ENCODE peak calls at places on chromosomes 2 and 18, in six cellular contexts. O is trophoblast cell, Z is H9, X is IMR-90, Y is mesendoderm, E is neuronal stem cell. K is an unnamed sample.

GRCh38 chr2:146879882-146880281 is 964.9 kb upstream of the ACVR2A start:
- DNase-seq in Y (peak), Z (no peak), O (no peak), X (no peak), E (no peak), K (no peak)

GRCh38 chr2:134282638-134283400 is 28.9 kb downstream of the MGAT5 start:
- DNase-seq in Z (no peak), E (no peak), O (peak), Y (no peak), X (no peak), K (peak)

GRCh38 chr2:85753035-85753524 is 711 bp upstream of the ATOH8 start:
- DNase-seq in Y (no peak), Z (no peak), E (no peak), X (no peak), O (peak), K (no peak)

GRCh38 chr2:55779459-55780421 is 86.1 kb upstream of the PNPT1 start:
- DNase-seq in E (no peak), Y (peak), O (peak), Z (no peak), X (peak), K (peak)

GRCh38 chr2:151711025-151711424 is 23.3 kb downstream of the NEB start:
- DNase-seq in O (no peak), E (no peak), Y (no peak), Z (no peak), X (no peak), K (no peak)

GRCh38 chr2:112483821-112484220 is 1.9 kb downstream of the TTL start:
- DNase-seq in O (no peak), Y (no peak), E (no peak), Z (no peak), X (no peak), K (no peak)

GRCh38 chr2:54598347-54599325 is 124.8 kb upstream of the EML6 start:
- DNase-seq in Y (no peak), Z (no peak), O (no peak), E (no peak), X (peak), K (no peak)

GRCh38 chr18:46207985-46208384 is 103.8 kb downstream of the HAUS1 start:
- DNase-seq in Y (no peak), E (no peak), Z (no peak), X (no peak), O (no peak), K (no peak)

GRCh38 chr18:22523481-22523880 is 105.8 kb upstream of the CTAGE1 start:
- DNase-seq in Y (no peak), Z (no peak), O (no peak), E (no peak), X (no peak), K (no peak)

GRCh38 chr18:67232991-67233390 is 283.5 kb downstream of the DSEL start:
- DNase-seq in Y (no peak), Z (no peak), E (no peak), O (peak), X (no peak), K (no peak)

GRCh38 chr2:24791452-24791851 is 1.7 kb downstream of the PTRHD1 start:
- DNase-seq in Z (no peak), O (no peak), X (no peak), Y (no peak), E (no peak), K (no peak)

GRCh38 chr2:30584116-30584515 is 137.1 kb downstream of the LCLAT1 start:
- DNase-seq in O (no peak), Y (no peak), Z (no peak), X (no peak), E (no peak), K (no peak)

GRCh38 chr2:60262178-60262577 is 291.3 kb downstream of the BCL11A start:
- DNase-seq in O (no peak), X (no peak), E (no peak), Z (no peak), Y (no peak), K (no peak)

GRCh38 chr2:236733156-236733555 is 163.5 kb downstream of the ACKR3 start:
- DNase-seq in O (no peak), E (no peak), X (no peak), Y (no peak), Z (no peak), K (no peak)

GRCh38 chr2:68799615-68800400 is 65.2 kb downstream of the ARHGAP25 start:
- DNase-seq in X (no peak), O (no peak), E (no peak), Y (peak), Z (no peak), K (no peak)

GRCh38 chr2:226211439-226211838 is 588.2 kb downstream of the IRS1 start:
- DNase-seq in X (peak), O (no peak), E (no peak), Z (no peak), Y (no peak), K (no peak)

GRCh38 chr2:128313076-128313836 is 5.4 kb downstream of the HS6ST1 start:
- DNase-seq in X (peak), E (no peak), Y (peak), Z (peak), O (peak), K (peak)

GRCh38 chr2:182463760-182464159 is 36.9 kb upstream of the PDE1A start:
- DNase-seq in X (no peak), O (no peak), E (no peak), Z (no peak), Y (no peak), K (no peak)

GRCh38 chr2:143241403-143242088 is 112.3 kb downstream of the ARHGAP15 start:
- DNase-seq in E (no peak), Z (peak), Y (peak), X (no peak), O (no peak), K (no peak)

GRCh38 chr2:44934962-44935853 is 6.3 kb upstream of the SIX3 start:
- DNase-seq in E (no peak), O (no peak), Z (peak), Y (peak), X (no peak), K (no peak)

GRCh38 chr2:66581461-66582363 is 146.8 kb downstream of the MEIS1 start:
- DNase-seq in X (peak), Z (peak), Y (peak), O (no peak), E (no peak), K (no peak)

GRCh38 chr2:6951046-6951445 is 33.8 kb downstream of the RNF144A start:
- DNase-seq in X (no peak), Z (no peak), E (no peak), Y (no peak), O (no peak), K (no peak)

GRCh38 chr2:176115883-176116813 is at the start of gene HOXD10:
- DNase-seq in E (no peak), Z (peak), Y (peak), O (peak), X (no peak), K (no peak)

GRCh38 chr2:100963026-100963375 is 39.1 kb upstream of the RPL31 start:
- DNase-seq in Z (no peak), O (no peak), X (no peak), Y (no peak), E (no peak), K (no peak)

GRCh38 chr18:49764032-49764431 is 49.3 kb downstream of the ACAA2 start:
- DNase-seq in X (peak), Z (no peak), Y (no peak), O (no peak), E (no peak), K (peak)

GRCh38 chr2:45178359-45178758 is 169.1 kb upstream of the SIX2 start:
- DNase-seq in E (no peak), Z (no peak), O (no peak), Y (no peak), X (no peak), K (no peak)

GRCh38 chr2:231929961-231930600 is 3.9 kb upstream of the NPPC start:
- DNase-seq in E (no peak), X (peak), O (no peak), Y (peak), Z (peak), K (peak)

GRCh38 chr2:10434885-10435419 is 13.2 kb downstream of the ODC1 start:
- DNase-seq in Z (peak), X (peak), Y (peak), E (peak), O (peak), K (peak)

GRCh38 chr18:40752336-40752735 is 1202.7 kb upstream of the PIK3C3 start:
- DNase-seq in O (peak), E (no peak), Z (no peak), X (no peak), Y (peak), K (no peak)

GRCh38 chr18:22637787-22638186 is 220.1 kb upstream of the CTAGE1 start:
- DNase-seq in O (peak), Y (no peak), E (no peak), X (peak), Z (no peak), K (peak)

GRCh38 chr2:69092857-69093256 is 79.9 kb downstream of the ANTXR1 start:
- DNase-seq in Z (no peak), X (no peak), Y (no peak), E (no peak), O (no peak), K (no peak)

GRCh38 chr2:149064365-149064841 is 25.9 kb downstream of the LYPD6B start:
- DNase-seq in Y (peak), E (no peak), Z (no peak), X (no peak), O (no peak), K (peak)

GRCh38 chr2:153386481-153386891 is 92.1 kb downstream of the RPRM start:
- DNase-seq in O (no peak), Z (no peak), X (no peak), E (no peak), Y (peak), K (no peak)

GRCh38 chr2:2852015-2852777 is 521.1 kb upstream of the MYT1L start:
- DNase-seq in X (no peak), O (no peak), E (no peak), Z (no peak), Y (no peak), K (no peak)

GRCh38 chr2:129812071-129812470 is 167.4 kb upstream of the RAB6C start:
- DNase-seq in Z (no peak), E (no peak), X (no peak), O (peak), Y (no peak), K (no peak)

DNA sequence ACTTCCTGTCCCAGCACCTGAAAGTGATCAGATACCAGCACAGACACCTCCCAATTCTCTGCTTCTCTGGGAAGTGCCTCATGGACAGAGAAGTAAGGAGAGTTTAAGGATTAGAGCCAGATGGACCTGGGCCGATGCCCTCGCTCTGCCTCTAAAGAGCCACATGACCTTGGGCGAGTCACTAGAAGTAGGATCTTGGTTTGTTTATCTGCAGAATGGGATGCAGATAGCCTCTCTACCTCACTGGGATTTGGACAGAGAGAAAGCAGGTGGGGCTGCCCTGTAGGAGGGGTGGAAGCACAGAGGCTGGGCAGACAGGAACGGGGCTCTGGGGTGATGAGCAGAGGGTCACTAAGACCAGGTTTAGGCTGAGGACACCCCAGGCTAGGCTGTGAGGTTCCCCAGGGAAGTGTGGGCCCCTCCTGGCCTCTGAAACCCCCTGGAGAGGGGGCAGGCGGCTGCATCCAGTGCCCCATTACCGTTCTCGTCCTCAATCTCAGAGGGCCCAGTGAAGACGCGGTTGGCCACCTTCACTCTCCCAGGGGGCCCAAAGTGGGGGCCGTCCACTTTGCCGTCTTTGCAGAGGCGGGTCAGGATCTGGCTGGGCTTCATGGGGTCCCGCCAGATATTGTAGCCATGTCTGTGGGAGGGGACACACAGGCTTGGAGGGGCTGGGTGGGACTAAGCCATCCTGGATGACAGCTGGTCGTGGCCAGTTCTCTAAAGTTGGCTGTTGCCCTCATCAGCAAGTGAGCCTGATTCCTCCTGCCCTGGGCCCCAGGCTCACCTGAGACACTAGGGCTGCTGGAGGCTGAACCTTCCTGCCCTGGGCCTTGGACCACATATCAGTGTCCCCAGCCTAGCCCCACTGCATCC is 13.3 kb downstream of the OTOF start:
- DNase-seq in E (no peak), X (no peak), Z (no peak), O (no peak), Y (peak), K (no peak)
- H4K8ac ChIP-seq in E (no peak), X (no peak), Z (no peak), O (no peak), Y (no peak), K (no peak)

DNA sequence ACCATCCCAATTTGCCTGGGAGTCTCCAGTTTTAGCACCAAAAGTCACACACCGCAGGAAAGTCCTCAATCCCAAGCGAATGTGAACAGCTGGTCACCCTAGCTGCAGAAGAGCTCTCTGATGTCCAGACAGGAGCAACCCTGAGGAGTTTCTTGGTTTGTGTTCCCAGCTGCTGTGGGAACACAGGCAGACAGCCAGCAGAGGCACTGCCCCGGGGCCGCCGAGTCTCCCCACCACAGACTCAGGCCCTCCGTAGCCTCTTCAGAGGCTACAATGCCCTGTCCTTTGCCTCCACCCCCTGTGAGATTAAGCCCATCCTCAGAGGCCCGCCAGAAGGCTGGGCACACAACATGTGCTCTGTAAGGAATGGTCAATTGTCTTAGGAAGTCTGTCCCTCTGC is 111.5 kb downstream of the TTC32 start:
- DNase-seq in O (no peak), X (no peak), Y (no peak), E (no peak), Z (no peak), K (no peak)
- H3K27ac ChIP-seq in O (no peak), X (no peak), Y (no peak), E (no peak), Z (no peak), K (no peak)

GRCh38 chr2:39516347-39517101 is 79.4 kb upstream of the MAP4K3 start:
- DNase-seq in E (no peak), X (peak), Y (peak), O (no peak), Z (peak), K (peak)

GRCh38 chr2:39515897-39516346 is 78.8 kb upstream of the MAP4K3 start:
- DNase-seq in O (no peak), Z (no peak), X (no peak), Y (no peak), E (no peak), K (no peak)

GRCh38 chr2:39513641-39514094 is 76.6 kb upstream of the MAP4K3 start:
- DNase-seq in Y (peak), O (peak), E (no peak), X (peak), Z (peak), K (peak)

GRCh38 chr2:39515273-39515896 is 78.3 kb upstream of the MAP4K3 start:
- DNase-seq in O (peak), E (no peak), Y (no peak), X (no peak), Z (no peak), K (no peak)

GRCh38 chr2:39514825-39515224 is 77.7 kb upstream of the MAP4K3 start:
- DNase-seq in Z (no peak), Y (no peak), O (no peak), E (no peak), X (no peak), K (no peak)
- H3K4ac ChIP-seq in Z (no peak), Y (no peak), O (no peak), E (no peak), X (no peak), K (peak)

GRCh38 chr2:49044265-49044664 is 110.0 kb downstream of the FSHR start:
- DNase-seq in O (no peak), Z (no peak), E (no peak), X (no peak), Y (no peak), K (no peak)

GRCh38 chr2:49044680-49045079 is 109.6 kb downstream of the FSHR start:
- DNase-seq in Z (no peak), Y (peak), X (no peak), E (peak), O (no peak), K (peak)

GRCh38 chr2:49045083-49045482 is 109.2 kb downstream of the FSHR start:
- DNase-seq in Z (no peak), O (no peak), E (no peak), Y (no peak), X (no peak), K (no peak)

DNA sequence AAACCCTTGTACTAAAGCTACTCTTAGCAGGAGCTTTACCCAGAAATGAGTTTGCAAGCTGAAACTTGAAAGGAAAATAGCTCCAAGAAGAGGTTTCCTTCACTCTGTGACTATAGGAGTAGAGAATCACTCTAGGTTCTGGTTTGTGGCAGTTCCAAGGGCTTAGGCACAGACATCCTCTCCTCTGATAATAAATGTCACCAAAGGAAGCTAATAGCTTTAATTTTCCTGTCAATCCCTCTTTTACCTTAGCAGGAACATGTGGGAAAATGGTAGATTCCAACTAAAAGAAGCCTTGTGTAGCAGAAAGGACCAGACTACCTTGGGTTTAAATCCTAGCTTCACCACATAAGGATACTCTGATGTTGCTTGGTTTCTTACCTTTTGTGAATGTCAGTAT is 104.0 kb downstream of the FSHR start:
- DNase-seq in O (no peak), Y (no peak), E (no peak), Z (no peak), X (no peak), K (no peak)
- H4K8ac ChIP-seq in O (no peak), Y (no peak), E (no peak), Z (no peak), X (no peak), K (no peak)

DNA sequence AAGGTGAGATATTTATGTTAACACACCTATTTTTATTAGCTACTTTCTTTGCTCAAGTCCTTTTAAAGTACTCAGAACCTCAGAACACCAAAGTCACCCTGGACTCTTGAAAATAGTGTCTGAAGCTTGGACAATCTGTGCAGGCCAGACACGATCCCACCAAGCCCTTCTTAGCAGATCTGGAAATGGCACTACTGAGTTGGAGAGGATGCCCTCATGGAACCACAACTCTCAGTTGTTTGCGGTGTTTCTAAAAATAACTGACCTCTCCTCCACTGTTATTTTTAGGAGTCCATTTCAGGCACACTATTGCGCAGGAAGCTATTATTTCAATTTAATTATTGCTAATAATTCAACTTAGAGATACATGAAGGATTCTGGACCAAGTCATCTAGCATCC is 103.5 kb upstream of the ITGB6 start:
- DNase-seq in E (no peak), O (no peak), Y (no peak), X (no peak), Z (no peak), K (no peak)
- H3K27ac ChIP-seq in E (no peak), O (no peak), Y (no peak), X (no peak), Z (no peak), K (no peak)

GRCh38 chr2:58207189-58207588 is 33.9 kb downstream of the FANCL start:
- DNase-seq in Y (no peak), X (no peak), E (no peak), O (no peak), Z (no peak), K (no peak)

GRCh38 chr2:58203018-58203417 is 38.1 kb downstream of the FANCL start:
- DNase-seq in O (no peak), X (no peak), Y (no peak), Z (no peak), E (no peak), K (no peak)

GRCh38 chr2:58204195-58204959 is 36.7 kb downstream of the FANCL start:
- DNase-seq in E (no peak), X (peak), O (no peak), Y (no peak), Z (no peak), K (peak)

GRCh38 chr2:58202409-58202808 is 38.7 kb downstream of the FANCL start:
- DNase-seq in E (no peak), Z (no peak), O (no peak), X (no peak), Y (no peak), K (no peak)

GRCh38 chr2:58206785-58207184 is 34.3 kb downstream of the FANCL start:
- DNase-seq in X (no peak), E (no peak), Y (no peak), Z (no peak), O (no peak), K (no peak)
- H3K4ac ChIP-seq in X (no peak), E (no peak), Y (no peak), Z (no peak), O (no peak), K (no peak)

GRCh38 chr2:216371756-216372702 is at the start of gene MARCHF4:
- DNase-seq in Y (peak), Z (peak), O (peak), E (peak), X (peak), K (peak)

GRCh38 chr2:216373896-216374295 is 1.6 kb upstream of the MARCHF4 start:
- DNase-seq in Z (no peak), E (no peak), O (no peak), X (peak), Y (no peak), K (no peak)

GRCh38 chr2:216369821-216370220 is 2.5 kb downstream of the MARCHF4 start:
- DNase-seq in E (no peak), X (no peak), O (no peak), Z (no peak), Y (no peak), K (no peak)

GRCh38 chr2:216372761-216373291 is 543 bp upstream of the MARCHF4 start:
- DNase-seq in E (no peak), Y (peak), X (peak), O (peak), Z (no peak), K (peak)

GRCh38 chr2:216370961-216371633 is 1.2 kb downstream of the MARCHF4 start:
- DNase-seq in O (no peak), E (no peak), Y (peak), Z (peak), X (no peak), K (peak)
- H4K8ac ChIP-seq in O (no peak), E (no peak), Y (no peak), Z (no peak), X (peak), K (no peak)

GRCh38 chr2:217216316-217216715 is 356.5 kb upstream of the TNP1 start:
- DNase-seq in Z (no peak), E (no peak), X (no peak), O (no peak), Y (no peak), K (peak)

GRCh38 chr2:217216982-217217381 is 357.1 kb upstream of the TNP1 start:
- DNase-seq in X (no peak), Z (no peak), Y (no peak), O (no peak), E (no peak), K (peak)

GRCh38 chr2:217219141-217219505 is 359.3 kb upstream of the TNP1 start:
- DNase-seq in E (no peak), X (peak), O (no peak), Z (no peak), Y (no peak), K (no peak)

GRCh38 chr2:217220228-217221013 is 360.6 kb upstream of the TNP1 start:
- DNase-seq in Y (no peak), E (no peak), O (no peak), X (no peak), Z (no peak), K (no peak)

GRCh38 chr2:217218269-217219140 is 358.6 kb upstream of the TNP1 start:
- DNase-seq in X (peak), E (no peak), Y (no peak), O (no peak), Z (no peak), K (peak)
- H3K27ac ChIP-seq in X (peak), E (no peak), Y (no peak), O (no peak), Z (no peak), K (no peak)